ENCODE peak calls at places on chromosome X, in four cellular contexts. I is colonic mucosa, S is MM.1S, Q is fibroblast of lung. K is an unnamed sample.
A peak's percentile ranks its signal among the peaks of the same experiment; 100 is the strongest.

GRCh38 chrX:56728752-56729151 is 291 bp upstream of the NBDY start:
- DNase-seq in I (peak; percentile 21), S (peak; percentile 41), Q (peak; percentile 32), K (peak; percentile 14)

GRCh38 chrX:109774706-109775105 is 41.6 kb upstream of the ACSL4 start:
- DNase-seq in I (no peak), S (no peak), Q (peak; percentile 73), K (peak; percentile 84)

GRCh38 chrX:110208092-110208491 is 109.8 kb downstream of the AMMECR1 start:
- DNase-seq in I (no peak), S (no peak), Q (no peak), K (no peak)

GRCh38 chrX:72060196-72060974 is 71.3 kb downstream of the RTL5 start:
- DNase-seq in I (no peak), S (no peak), Q (no peak), K (no peak)

GRCh38 chrX:132858018-132858417 is 100.4 kb downstream of the HS6ST2 start:
- DNase-seq in I (no peak), S (peak; percentile 24), Q (peak; percentile 6), K (no peak)

GRCh38 chrX:47831788-47832187 is 4.9 kb upstream of the ZNF81 start:
- DNase-seq in I (peak; percentile 65), S (peak; percentile 53), Q (peak; percentile 12), K (peak; percentile 58)

GRCh38 chrX:1094934-1095333 is 117.5 kb downstream of the CRLF2 start:
- DNase-seq in I (no peak), S (no peak), Q (no peak), K (no peak)

GRCh38 chrX:104270916-104271512 is 16.3 kb upstream of the ESX1 start:
- DNase-seq in I (peak; percentile 39), S (no peak), Q (no peak), K (peak; percentile 56)

GRCh38 chrX:114905251-114905650 is 112.2 kb downstream of the IL13RA2 start:
- DNase-seq in I (no peak), S (peak; percentile 71), Q (no peak), K (no peak)

GRCh38 chrX:130741584-130741983 is 161.4 kb downstream of the ENOX2 start:
- DNase-seq in I (no peak), S (no peak), Q (no peak), K (no peak)

GRCh38 chrX:18617351-18617750 is 54.6 kb downstream of the RS1 start:
- DNase-seq in I (peak; percentile 67), S (no peak), Q (peak; percentile 83), K (peak; percentile 67)

GRCh38 chrX:136063340-136064079 is 78.3 kb downstream of the SLC9A6 start:
- DNase-seq in I (no peak), S (no peak), Q (no peak), K (peak; percentile 23)

GRCh38 chrX:85114776-85115175 is 111.1 kb downstream of the APOOL start:
- DNase-seq in I (no peak), S (no peak), Q (no peak), K (no peak)
- TF ChIP-seq CTCF in I (no peak), S (no peak), Q (no peak), K (no peak)

DNA sequence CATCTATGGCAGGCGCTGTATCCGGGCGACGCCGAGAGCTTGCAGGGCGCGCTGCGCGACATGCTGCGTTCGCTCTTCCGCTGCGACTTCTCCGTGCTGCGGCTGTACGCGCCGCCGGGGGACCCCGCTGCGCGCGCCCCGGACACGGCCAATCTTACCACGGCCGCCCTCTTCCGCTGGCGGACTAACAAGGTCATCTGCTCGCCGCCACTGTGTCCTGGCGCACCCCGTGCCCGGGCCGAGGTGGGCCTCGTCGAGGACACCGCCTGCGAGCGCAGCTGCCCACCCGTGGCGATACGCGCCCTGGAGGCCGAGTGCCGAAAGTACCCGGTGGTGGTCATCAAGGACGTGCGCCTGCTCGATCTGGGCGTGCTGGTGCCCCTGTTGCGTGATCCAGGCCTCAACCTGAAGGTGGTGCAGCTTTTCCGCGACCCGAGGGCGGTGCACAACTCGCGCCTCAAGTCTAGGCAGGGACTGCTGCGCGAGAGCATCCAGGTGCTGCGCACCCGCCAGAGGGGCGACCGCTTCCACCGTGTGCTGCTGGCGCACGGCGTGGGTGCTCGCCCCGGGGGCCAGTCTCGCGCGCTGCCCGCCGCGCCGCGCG is 874 bp downstream of the CHST7 start:
- DNase-seq in I (no peak), S (peak; percentile 25), Q (peak; percentile 39), K (no peak)
- H3K4me3 ChIP-seq in I (peak overlapping the region; percentile 48), S (peak overlapping the region; percentile 69), Q (peak overlapping the region; percentile 51), K (peak overlapping the region; percentile 61)

DNA sequence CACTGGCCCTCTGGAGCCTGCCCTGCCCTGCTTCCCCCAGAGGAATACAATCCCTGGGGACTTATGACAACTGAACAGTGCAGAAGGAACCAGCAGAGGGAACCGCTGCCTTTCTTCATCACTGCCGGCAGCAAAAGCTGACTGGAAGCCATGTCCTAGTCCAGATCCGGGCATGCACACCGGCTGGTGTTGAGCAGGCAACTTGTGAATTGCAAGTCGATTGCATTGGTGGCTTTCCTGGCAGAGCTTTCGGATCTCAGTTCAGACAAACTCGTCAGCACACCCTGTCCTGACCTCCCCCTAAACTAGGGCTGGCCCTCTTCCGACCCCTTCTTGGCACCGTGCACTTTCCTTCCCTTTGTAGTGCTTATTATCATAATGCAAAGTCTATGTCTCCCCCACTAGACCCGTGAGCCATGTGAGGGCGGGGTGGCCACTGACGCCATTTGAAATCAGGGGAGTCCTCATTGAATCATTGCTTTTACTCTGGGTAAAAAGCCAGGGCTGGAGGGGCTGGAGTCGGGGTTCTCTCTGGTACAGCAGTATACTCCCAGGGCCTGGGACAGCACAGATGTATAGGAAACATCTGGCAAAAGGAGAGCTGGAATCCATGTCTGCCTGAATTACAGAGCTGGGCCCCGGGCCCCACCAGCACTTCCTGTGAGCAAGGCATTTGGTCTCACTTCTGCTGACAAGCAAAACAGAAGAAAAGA is 1.8 kb downstream of the ARHGAP4 start:
- DNase-seq in I (no peak), S (peak; percentile 42), Q (peak; percentile 23), K (peak; percentile 61)
- TF ChIP-seq CTCF in I (no peak), S (peak; percentile 27), Q (peak; percentile 9), K (no peak)

GRCh38 chrX:115968436-115969252 is 201.9 kb upstream of the AGTR2 start:
- DNase-seq in I (peak; percentile 59), S (peak; percentile 9), Q (peak; percentile 30), K (no peak)
- H3K4me3 ChIP-seq in I (peak overlapping the region; percentile 50), S (peak overlapping the region; percentile 59), Q (peak overlapping the region; percentile 62), K (peak overlapping the region; percentile 70)

GRCh38 chrX:144214651-144215050 is 330.8 kb downstream of the UBE2NL start:
- DNase-seq in I (no peak), S (no peak), Q (no peak), K (no peak)

GRCh38 chrX:144219035-144219434 is 335.2 kb downstream of the UBE2NL start:
- DNase-seq in I (no peak), S (no peak), Q (no peak), K (peak; percentile 0)
- TF ChIP-seq CTCF in I (no peak), S (no peak), Q (no peak), K (no peak)

GRCh38 chrX:100647739-100648138 is 3.7 kb downstream of the SRPX2 start:
- DNase-seq in I (no peak), S (no peak), Q (peak; percentile 30), K (no peak)

GRCh38 chrX:100650841-100651240 is 6.8 kb downstream of the SRPX2 start:
- DNase-seq in I (no peak), S (no peak), Q (no peak), K (no peak)

GRCh38 chrX:100648601-100649417 is 4.8 kb downstream of the SRPX2 start:
- DNase-seq in I (peak; percentile 35), S (no peak), Q (peak; percentile 74), K (peak; percentile 83)

GRCh38 chrX:100652266-100652665 is 8.3 kb downstream of the SRPX2 start:
- DNase-seq in I (no peak), S (no peak), Q (no peak), K (no peak)

GRCh38 chrX:100649550-100650356 is 5.8 kb downstream of the SRPX2 start:
- DNase-seq in I (peak; percentile 78), S (no peak), Q (peak; percentile 91), K (peak; percentile 93)
- H3K4me3 ChIP-seq in I (no peak overlapping the region), S (no peak overlapping the region), Q (peak overlapping the region; percentile 17), K (no peak overlapping the region)

GRCh38 chrX:46381630-46382029 is 163.6 kb downstream of the ZNF674 start:
- DNase-seq in I (no peak), S (peak; percentile 62), Q (peak; percentile 10), K (peak; percentile 49)
- TF ChIP-seq CTCF in I (no peak), S (peak; percentile 65), Q (peak; percentile 52), K (peak; percentile 38)

DNA sequence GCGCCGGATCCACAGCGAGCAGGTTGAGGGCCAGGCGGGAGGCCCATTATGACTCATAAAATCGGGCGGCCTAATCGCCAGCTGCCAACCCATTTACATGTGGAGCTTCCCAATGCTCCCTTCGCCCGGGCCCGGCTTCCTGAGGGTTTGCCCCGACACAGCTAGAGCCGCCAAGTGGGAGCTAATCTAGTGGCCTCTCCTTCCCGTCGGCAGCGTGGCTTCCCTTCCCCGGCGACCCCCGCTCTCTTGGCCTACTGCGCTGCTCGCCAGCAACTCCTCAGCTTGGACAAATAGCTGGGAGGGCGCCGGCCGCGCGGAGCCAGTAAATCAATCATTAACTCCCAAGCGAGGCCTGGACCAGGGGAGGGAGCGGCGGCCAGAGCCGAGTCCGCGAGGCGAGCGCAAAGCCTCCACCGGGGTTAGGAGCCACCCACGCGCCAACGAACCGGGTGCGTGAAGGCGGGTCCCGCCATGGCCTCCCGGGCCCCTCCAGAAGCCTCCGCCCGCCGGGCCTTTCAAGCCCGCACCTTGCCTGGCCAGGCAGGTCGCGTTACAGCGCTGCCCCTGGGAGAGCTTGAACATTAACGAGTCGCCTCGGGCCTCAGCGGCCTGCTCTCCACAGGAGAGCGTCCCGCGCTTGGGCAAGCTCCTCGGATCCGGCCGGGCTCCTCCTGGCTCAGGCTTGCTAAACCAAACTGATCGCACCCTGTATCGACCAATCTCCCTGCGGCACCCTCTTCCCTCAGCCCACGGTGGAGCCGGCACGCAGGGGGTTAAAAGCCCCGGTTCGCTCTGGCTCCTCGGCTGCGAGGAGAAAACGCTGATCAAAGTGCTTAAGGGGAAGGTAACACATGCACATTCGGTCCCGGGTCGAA is 10.6 kb upstream of the BCOR start:
- DNase-seq in I (peak; percentile 65), S (no peak), Q (peak; percentile 69), K (no peak)
- H3K4me3 ChIP-seq in I (peak overlapping the region; percentile 45), S (peak overlapping the region; percentile 54), Q (no peak overlapping the region), K (peak overlapping the region; percentile 49)

GRCh38 chrX:39263946-39264483 is 462.8 kb downstream of the MID1IP1 start:
- DNase-seq in I (no peak), S (no peak), Q (no peak), K (no peak)
- TF ChIP-seq CTCF in I (no peak), S (no peak), Q (no peak), K (no peak)